ENCODE peak calls at places on chromosomes 7 and 10, in five cellular contexts. One of them, this sample, is unnamed.

GRCh38 chr7:142303650-142304049 is 45.8 kb upstream of the PRSS58 start:
- DNase-seq in GM12878: no peak
- DNase-seq in HepG2: no peak
- DNase-seq in NT2/D1: peak
- DNase-seq in H1: no peak
- DNase-seq in this sample: peak

GRCh38 chr10:127899766-127900382 is 7.0 kb upstream of the PTPRE start:
- DNase-seq in GM12878: no peak
- DNase-seq in HepG2: no peak
- DNase-seq in NT2/D1: no peak
- DNase-seq in H1: no peak
- DNase-seq in this sample: no peak

GRCh38 chr7:31023877-31024276 is 28.2 kb upstream of the ADCYAP1R1 start:
- DNase-seq in GM12878: peak
- DNase-seq in HepG2: no peak
- DNase-seq in NT2/D1: no peak
- DNase-seq in H1: no peak
- DNase-seq in this sample: no peak

GRCh38 chr10:95176101-95176500 is 17.9 kb upstream of the ACSM6 start:
- DNase-seq in GM12878: no peak
- DNase-seq in HepG2: no peak
- DNase-seq in NT2/D1: no peak
- DNase-seq in H1: no peak
- DNase-seq in this sample: no peak

GRCh38 chr10:58661336-58661735 is 148.7 kb downstream of the BICC1 start:
- DNase-seq in GM12878: no peak
- DNase-seq in HepG2: no peak
- DNase-seq in NT2/D1: no peak
- DNase-seq in H1: no peak
- DNase-seq in this sample: no peak

GRCh38 chr10:31353574-31353973 is 34.6 kb downstream of the ZEB1 start:
- DNase-seq in GM12878: peak
- DNase-seq in HepG2: peak
- DNase-seq in NT2/D1: no peak
- DNase-seq in H1: no peak
- DNase-seq in this sample: no peak

GRCh38 chr7:44059219-44060090 is 5.9 kb downstream of the PGAM2 start:
- DNase-seq in GM12878: no peak
- DNase-seq in HepG2: no peak
- DNase-seq in NT2/D1: no peak
- DNase-seq in H1: no peak
- DNase-seq in this sample: no peak

GRCh38 chr7:110790992-110791391 is 299.9 kb upstream of the LRRN3 start:
- DNase-seq in GM12878: no peak
- DNase-seq in HepG2: no peak
- DNase-seq in NT2/D1: no peak
- DNase-seq in H1: no peak
- DNase-seq in this sample: no peak

GRCh38 chr10:111579473-111579872 is 502.6 kb downstream of the ADRA2A start:
- DNase-seq in GM12878: no peak
- DNase-seq in HepG2: no peak
- DNase-seq in NT2/D1: no peak
- DNase-seq in H1: no peak
- DNase-seq in this sample: no peak

GRCh38 chr10:80158598-80159127 is 26.1 kb downstream of the PLAC9 start:
- DNase-seq in GM12878: no peak
- DNase-seq in HepG2: no peak
- DNase-seq in NT2/D1: no peak
- DNase-seq in H1: no peak
- DNase-seq in this sample: no peak

GRCh38 chr10:126397640-126398382 is 9.5 kb upstream of the ADAM12 start:
- DNase-seq in GM12878: no peak
- DNase-seq in HepG2: no peak
- DNase-seq in NT2/D1: peak
- DNase-seq in H1: no peak
- DNase-seq in this sample: no peak

GRCh38 chr10:101050206-101051069 is 11.4 kb upstream of the KAZALD1 start:
- DNase-seq in GM12878: no peak
- DNase-seq in HepG2: peak
- DNase-seq in NT2/D1: no peak
- DNase-seq in H1: peak
- DNase-seq in this sample: peak

GRCh38 chr10:44968101-44968886 is 8.7 kb downstream of the RASSF4 start:
- DNase-seq in GM12878: no peak
- DNase-seq in HepG2: no peak
- DNase-seq in NT2/D1: no peak
- DNase-seq in H1: no peak
- DNase-seq in this sample: no peak

DNA sequence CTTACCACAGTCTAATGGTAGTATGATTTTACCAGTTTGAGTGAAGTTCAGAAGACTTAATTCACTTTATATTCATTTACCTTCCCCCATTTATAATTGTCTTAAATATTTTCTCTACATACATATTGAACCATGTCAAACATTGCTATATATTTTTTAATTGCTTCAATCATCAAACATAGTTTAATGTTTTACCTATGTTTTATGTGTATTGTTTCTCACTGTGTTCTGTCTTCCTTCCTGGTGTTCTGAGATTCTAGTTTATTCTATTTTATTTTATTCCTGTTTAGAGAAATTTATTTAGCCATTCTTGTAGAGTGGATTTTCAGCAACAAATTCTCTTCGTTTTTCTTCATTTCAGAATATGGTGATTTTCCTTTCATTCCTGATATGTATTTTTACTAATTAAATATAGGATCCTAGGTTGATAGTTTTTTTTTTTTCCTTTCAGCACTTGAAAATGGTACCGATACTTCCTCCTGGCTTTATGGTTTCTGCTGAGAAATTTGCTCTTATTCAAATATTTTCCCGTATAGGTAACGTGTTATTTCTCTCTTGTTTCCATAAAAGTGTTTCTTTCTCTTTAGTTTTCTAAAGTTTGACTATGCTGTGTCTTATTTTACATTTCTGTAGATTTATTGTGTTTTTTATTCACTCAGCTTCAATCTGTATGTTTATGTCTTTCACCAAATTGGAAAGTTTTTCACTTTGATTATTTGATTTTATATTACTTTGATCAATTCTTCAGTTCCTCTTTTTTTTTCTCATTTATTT is 201.8 kb upstream of the AGR3 start:
- DNase-seq in GM12878: no peak
- DNase-seq in HepG2: no peak
- DNase-seq in NT2/D1: no peak
- DNase-seq in H1: no peak
- DNase-seq in this sample: no peak
- TF ChIP-seq SUZ12 in GM12878: no peak
- TF ChIP-seq SUZ12 in HepG2: no peak
- TF ChIP-seq SUZ12 in NT2/D1: no peak
- TF ChIP-seq SUZ12 in H1: no peak
- TF ChIP-seq SUZ12 in this sample: no peak

GRCh38 chr7:98211221-98211675 is at the start of gene BHLHA15:
- DNase-seq in GM12878: no peak
- DNase-seq in HepG2: peak
- DNase-seq in NT2/D1: no peak
- DNase-seq in H1: no peak
- DNase-seq in this sample: no peak

GRCh38 chr7:98210513-98211220 is 572 bp upstream of the BHLHA15 start:
- DNase-seq in GM12878: no peak
- DNase-seq in HepG2: no peak
- DNase-seq in NT2/D1: no peak
- DNase-seq in H1: peak
- DNase-seq in this sample: no peak

GRCh38 chr7:98206451-98207330 is 4.5 kb upstream of the BHLHA15 start:
- DNase-seq in GM12878: no peak
- DNase-seq in HepG2: no peak
- DNase-seq in NT2/D1: no peak
- DNase-seq in H1: no peak
- DNase-seq in this sample: no peak

GRCh38 chr7:98211676-98212531 is 665 bp downstream of the BHLHA15 start:
- DNase-seq in GM12878: no peak
- DNase-seq in HepG2: peak
- DNase-seq in NT2/D1: no peak
- DNase-seq in H1: peak
- DNase-seq in this sample: no peak

DNA sequence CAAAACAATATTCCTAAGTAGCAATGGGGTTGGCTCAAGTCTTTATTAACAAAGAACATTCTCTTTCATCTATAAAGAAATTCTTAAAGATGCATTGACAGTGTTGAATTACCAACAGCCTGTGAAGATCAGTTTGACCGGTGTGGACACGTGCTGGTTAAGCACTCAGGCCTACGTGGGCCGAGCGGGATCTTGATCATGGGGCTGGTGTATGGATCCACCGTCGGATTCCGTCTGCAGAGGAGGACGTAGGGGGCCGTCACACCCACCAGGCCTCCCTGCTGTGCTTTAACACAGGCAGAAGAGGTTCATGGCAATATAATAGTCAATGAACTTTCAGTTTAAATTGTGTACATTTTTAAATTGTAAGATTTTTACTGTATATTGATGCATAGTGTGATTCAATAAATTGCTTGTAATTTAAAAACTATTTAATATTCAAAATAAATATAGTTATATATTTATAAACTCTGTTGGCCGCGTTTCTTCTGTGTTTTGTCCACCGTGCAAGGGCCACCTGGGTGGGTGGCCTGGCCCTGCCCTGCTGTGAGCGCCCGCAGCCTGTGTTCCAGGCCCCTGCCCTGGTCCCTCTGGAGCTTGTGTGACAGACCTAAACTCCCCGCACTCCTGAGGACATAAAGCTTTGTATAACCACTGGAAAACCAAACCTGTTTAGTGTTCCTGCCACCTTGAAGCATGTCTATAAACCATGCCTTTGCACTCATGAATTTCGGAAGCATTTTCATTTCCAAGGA is 1.9 kb upstream of the BHLHA15 start:
- DNase-seq in GM12878: no peak
- DNase-seq in HepG2: no peak
- DNase-seq in NT2/D1: no peak
- DNase-seq in H1: no peak
- DNase-seq in this sample: no peak
- TF ChIP-seq SUZ12 in GM12878: no peak
- TF ChIP-seq SUZ12 in HepG2: no peak
- TF ChIP-seq SUZ12 in NT2/D1: no peak
- TF ChIP-seq SUZ12 in H1: no peak
- TF ChIP-seq SUZ12 in this sample: no peak

GRCh38 chr7:36999851-37000480 is 275.7 kb upstream of the AOAH start:
- DNase-seq in GM12878: no peak
- DNase-seq in HepG2: no peak
- DNase-seq in NT2/D1: no peak
- DNase-seq in H1: no peak
- DNase-seq in this sample: no peak
- TF ChIP-seq SUZ12 in GM12878: no peak
- TF ChIP-seq SUZ12 in HepG2: no peak
- TF ChIP-seq SUZ12 in NT2/D1: no peak
- TF ChIP-seq SUZ12 in H1: no peak
- TF ChIP-seq SUZ12 in this sample: no peak

GRCh38 chr7:134602921-134603394 is 43.7 kb upstream of the BPGM start:
- DNase-seq in GM12878: no peak
- DNase-seq in HepG2: peak
- DNase-seq in NT2/D1: no peak
- DNase-seq in H1: no peak
- DNase-seq in this sample: no peak
- TF ChIP-seq SUZ12 in GM12878: no peak
- TF ChIP-seq SUZ12 in HepG2: no peak
- TF ChIP-seq SUZ12 in NT2/D1: no peak
- TF ChIP-seq SUZ12 in H1: no peak
- TF ChIP-seq SUZ12 in this sample: no peak

DNA sequence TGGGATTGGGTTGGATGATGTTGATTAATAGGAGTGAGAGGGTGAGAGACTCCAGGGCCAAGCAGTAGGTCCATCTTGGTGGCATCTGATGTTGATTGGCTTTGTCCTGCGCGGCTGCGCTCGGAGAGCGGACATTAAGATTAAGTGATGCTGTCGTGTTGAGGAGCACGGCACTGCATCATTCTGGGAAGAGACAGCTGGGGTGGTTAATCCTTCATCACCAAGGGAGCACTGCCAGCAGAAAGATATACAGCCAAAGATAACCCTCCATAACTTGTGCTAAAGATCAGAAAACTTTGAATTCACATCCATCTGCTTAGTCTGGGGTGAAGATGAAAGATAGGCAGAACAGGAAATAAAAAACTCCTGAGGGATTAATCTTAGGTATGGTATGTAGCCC is 208.3 kb downstream of the LRMDA start:
- DNase-seq in GM12878: no peak
- DNase-seq in HepG2: no peak
- DNase-seq in NT2/D1: no peak
- DNase-seq in H1: no peak
- DNase-seq in this sample: no peak
- TF ChIP-seq SUZ12 in GM12878: no peak
- TF ChIP-seq SUZ12 in HepG2: no peak
- TF ChIP-seq SUZ12 in NT2/D1: no peak
- TF ChIP-seq SUZ12 in H1: no peak
- TF ChIP-seq SUZ12 in this sample: no peak

GRCh38 chr10:69069090-69070042 is 18.5 kb upstream of the SRGN start:
- DNase-seq in GM12878: no peak
- DNase-seq in HepG2: no peak
- DNase-seq in NT2/D1: no peak
- DNase-seq in H1: no peak
- DNase-seq in this sample: no peak
- TF ChIP-seq SUZ12 in GM12878: no peak
- TF ChIP-seq SUZ12 in HepG2: no peak
- TF ChIP-seq SUZ12 in NT2/D1: no peak
- TF ChIP-seq SUZ12 in H1: no peak
- TF ChIP-seq SUZ12 in this sample: no peak